ENCODE peak calls at places on chromosomes 3 and 15, in eight cellular contexts. C is SK-N-SH; G is progenitor cell of endocrine pancreas; E is NCI-H748 treated with DMSO at 0.1 percent for 48 hours; P is posterior cingulate gyrus; U is right cardiac atrium; B is H7; K is CD8-positive, alpha-beta memory T cell. Q is an unnamed sample.

GRCh38 chr15:98946301-98947255 is 61.0 kb downstream of the PGPEP1L start:
- DNase-seq in C (no peak), G (no peak), K (no peak), B (peak; percentile 32), U (peak; percentile 64), E (no peak), P (peak; percentile 33), Q (peak; percentile 31)

GRCh38 chr15:34693053-34693744 is 61.6 kb downstream of the GJD2 start:
- DNase-seq in C (no peak), K (no peak), E (no peak), B (no peak), P (no peak), G (no peak), U (no peak), Q (no peak)

GRCh38 chr3:113783463-113783862 is 36.6 kb downstream of the ATP6V1A start:
- DNase-seq in B (no peak), P (no peak), U (no peak), K (no peak), C (no peak), E (no peak), G (no peak), Q (no peak)

GRCh38 chr3:34016925-34017592 is 218.6 kb downstream of the PDCD6IP start:
- DNase-seq in U (no peak), G (no peak), K (peak; percentile 32), B (no peak), C (no peak), P (no peak), E (no peak), Q (no peak)

GRCh38 chr15:85316244-85316934 is 64.0 kb upstream of the AKAP13 start:
- DNase-seq in E (no peak), U (no peak), P (no peak), C (no peak), G (no peak), B (no peak), K (peak; percentile 15), Q (no peak)

GRCh38 chr15:39468828-39469227 is 112.1 kb upstream of the THBS1 start:
- DNase-seq in G (no peak), K (no peak), P (no peak), E (no peak), B (no peak), U (no peak), C (no peak), Q (no peak)

GRCh38 chr3:81643721-81644120 is 117.7 kb downstream of the GBE1 start:
- DNase-seq in G (no peak), U (no peak), K (no peak), B (peak; percentile 7), P (no peak), C (peak; percentile 17), E (peak; percentile 4), Q (peak; percentile 23)

GRCh38 chr3:38640661-38641441 is 8.6 kb downstream of the SCN5A start:
- DNase-seq in P (no peak), K (no peak), G (no peak), U (no peak), B (peak; percentile 92), C (no peak), E (no peak), Q (no peak)

GRCh38 chr15:89780601-89781000 is 4.5 kb downstream of the MESP2 start:
- DNase-seq in P (no peak), B (no peak), C (no peak), E (no peak), U (no peak), K (no peak), G (no peak), Q (no peak)

GRCh38 chr3:4744405-4745239 is 234.6 kb upstream of the BHLHE40 start:
- DNase-seq in B (no peak), G (no peak), U (no peak), E (no peak), K (no peak), P (no peak), C (no peak), Q (no peak)

GRCh38 chr3:10344147-10344943 is 23.4 kb upstream of the SEC13 start:
- DNase-seq in B (peak; percentile 95), K (peak; percentile 38), E (peak; percentile 17), G (peak; percentile 37), P (peak; percentile 63), C (peak; percentile 86), U (peak; percentile 33), Q (peak; percentile 38)

GRCh38 chr3:105984837-105985236 is 116.0 kb upstream of the CBLB start:
- DNase-seq in K (no peak), U (no peak), G (no peak), E (no peak), P (no peak), B (no peak), C (no peak), Q (no peak)

GRCh38 chr3:158106773-158107461 is 697 bp upstream of the SHOX2 start:
- DNase-seq in G (no peak), P (no peak), E (no peak), K (no peak), U (no peak), B (peak; percentile 65), C (peak; percentile 63), Q (no peak)

GRCh38 chr3:144437989-144438388 is 466.4 kb downstream of the DIPK2A start:
- DNase-seq in C (no peak), G (no peak), P (no peak), U (no peak), K (no peak), B (no peak), E (no peak), Q (no peak)

GRCh38 chr3:66133050-66133757 is 87.6 kb upstream of the SLC25A26 start:
- DNase-seq in P (no peak), E (no peak), K (no peak), U (no peak), G (no peak), B (no peak), C (no peak), Q (no peak)

Q was measured in adrenal gland.